ENCODE peak calls at places on chromosomes 5 and 9, in ten cellular contexts. L, Q, U, O, W, S, N, X, A and K are unnamed samples.

GRCh38 chr5:152329191-152329590 is 75.9 kb downstream of the NMUR2 start:
- DNase-seq in L (no peak), Q (peak), U (no peak), O (no peak), W (peak), S (no peak), N (peak), X (no peak), A (no peak), K (no peak)

GRCh38 chr5:148776780-148777179 is 49.6 kb upstream of the ADRB2 start:
- DNase-seq in L (no peak), Q (no peak), U (no peak), O (no peak), W (no peak), S (peak), N (peak), X (no peak), A (no peak), K (no peak)

GRCh38 chr5:1016036-1016435 is 7.4 kb downstream of the NKD2 start:
- DNase-seq in L (no peak), Q (no peak), U (peak), O (no peak), W (no peak), S (no peak), N (no peak), X (no peak), A (no peak), K (no peak)

GRCh38 chr5:135069016-135069770 is 35.2 kb upstream of the PITX1 start:
- DNase-seq in L (no peak), Q (no peak), U (no peak), O (no peak), W (no peak), S (no peak), N (no peak), X (no peak), A (no peak), K (no peak)

GRCh38 chr5:6713274-6714181 is at the start of gene TENT4A:
- DNase-seq in L (peak), Q (no peak), U (no peak), O (peak), W (no peak), S (no peak), N (no peak), X (no peak), A (no peak), K (peak)

GRCh38 chr9:88680041-88680440 is 145.1 kb downstream of the NXNL2 start:
- DNase-seq in L (no peak), Q (no peak), U (no peak), O (no peak), W (no peak), S (no peak), N (no peak), X (no peak), A (no peak), K (no peak)

GRCh38 chr5:95631991-95632675 is 12.2 kb downstream of the GPR150 start:
- DNase-seq in L (peak), Q (no peak), U (peak), O (no peak), W (no peak), S (peak), N (peak), X (peak), A (no peak), K (no peak)

GRCh38 chr5:109803854-109804253 is 114.1 kb downstream of the MAN2A1 start:
- DNase-seq in L (no peak), Q (no peak), U (no peak), O (no peak), W (no peak), S (no peak), N (no peak), X (no peak), A (no peak), K (no peak)

GRCh38 chr9:15370496-15371464 is 51.9 kb upstream of the SNAPC3 start:
- DNase-seq in L (no peak), Q (no peak), U (no peak), O (no peak), W (peak), S (no peak), N (no peak), X (no peak), A (no peak), K (peak)

GRCh38 chr5:1835431-1835830 is 34.2 kb downstream of the NDUFS6 start:
- DNase-seq in L (no peak), Q (no peak), U (no peak), O (no peak), W (no peak), S (no peak), N (no peak), X (no peak), A (no peak), K (no peak)

GRCh38 chr5:56900858-56901578 is 8.4 kb upstream of the SETD9 start:
- DNase-seq in L (peak), Q (peak), U (peak), O (peak), W (peak), S (peak), N (peak), X (no peak), A (no peak), K (peak)

GRCh38 chr5:35990524-35990923 is 666 bp downstream of the UGT3A1 start:
- DNase-seq in L (no peak), Q (no peak), U (no peak), O (no peak), W (no peak), S (no peak), N (no peak), X (no peak), A (no peak), K (no peak)

GRCh38 chr9:69822091-69822750 is 1.6 kb downstream of the CFAP95 start:
- DNase-seq in L (no peak), Q (no peak), U (no peak), O (no peak), W (no peak), S (peak), N (peak), X (no peak), A (no peak), K (no peak)

GRCh38 chr5:135214897-135215616 is 181.0 kb upstream of the PITX1 start:
- DNase-seq in L (no peak), Q (no peak), U (no peak), O (no peak), W (no peak), S (peak), N (peak), X (no peak), A (peak), K (no peak)

GRCh38 chr5:155883966-155884555 is 442.9 kb upstream of the SGCD start:
- DNase-seq in L (no peak), Q (no peak), U (no peak), O (no peak), W (no peak), S (no peak), N (peak), X (no peak), A (no peak), K (no peak)

GRCh38 chr9:136754059-136754572 is 3.9 kb downstream of the LCN8 start:
- DNase-seq in L (no peak), Q (no peak), U (no peak), O (no peak), W (peak), S (no peak), N (no peak), X (no peak), A (no peak), K (no peak)

GRCh38 chr5:38551020-38552017 is 5.1 kb downstream of the LIFR start:
- DNase-seq in L (peak), Q (peak), U (no peak), O (peak), W (peak), S (peak), N (peak), X (no peak), A (peak), K (peak)

GRCh38 chr5:150077996-150078801 is 8.2 kb downstream of the CSF1R start:
- DNase-seq in L (peak), Q (no peak), U (no peak), O (no peak), W (no peak), S (no peak), N (no peak), X (no peak), A (no peak), K (no peak)

GRCh38 chr9:74172874-74173273 is 324.3 kb upstream of the RORB start:
- DNase-seq in L (peak), Q (no peak), U (no peak), O (no peak), W (no peak), S (no peak), N (no peak), X (no peak), A (no peak), K (no peak)

GRCh38 chr5:105563842-105564241 is 2001.3 kb upstream of the NUDT12 start:
- DNase-seq in L (no peak), Q (no peak), U (no peak), O (no peak), W (no peak), S (no peak), N (no peak), X (no peak), A (no peak), K (no peak)

GRCh38 chr5:60583598-60583997 is 116.4 kb downstream of the DEPDC1B start:
- DNase-seq in L (no peak), Q (no peak), U (no peak), O (no peak), W (no peak), S (no peak), N (peak), X (no peak), A (no peak), K (no peak)

GRCh38 chr5:135567661-135568060 is 11.1 kb downstream of the CXCL14 start:
- DNase-seq in L (no peak), Q (no peak), U (no peak), O (no peak), W (no peak), S (no peak), N (no peak), X (no peak), A (no peak), K (no peak)

GRCh38 chr5:72366324-72366976 is 46.3 kb downstream of the PTCD2 start:
- DNase-seq in L (peak), Q (peak), U (no peak), O (peak), W (peak), S (peak), N (peak), X (no peak), A (peak), K (peak)